ENCODE peak calls at places on chromosomes 16 and 17, in ten cellular contexts. C is amniotic stem cell; X is RWPE1; H is uterus; R is A172; F is endothelial cell; G is GF-D8; E is naive thymus-derived CD4-positive, alpha-beta T cell; A is AG09319; B is HT-29. O is an unnamed sample.

GRCh38 chr16:3223913-3224515 is 10.9 kb downstream of the ZNF200 start:
- DNase-seq in C (no peak), X (no peak), H (no peak), R (peak; percentile 18), F (no peak), G (no peak), E (no peak), A (no peak), B (no peak), O (no peak)

GRCh38 chr16:58658796-58659211 is 25.8 kb downstream of the SLC38A7 start:
- DNase-seq in C (no peak), X (no peak), H (no peak), R (no peak), F (no peak), G (peak; percentile 15), E (no peak), A (no peak), B (no peak), O (peak; percentile 38)

GRCh38 chr16:23182206-23182674 is 305 bp upstream of the SCNN1G start:
- DNase-seq in C (peak; percentile 2), X (peak; percentile 94), H (peak; percentile 39), R (peak; percentile 29), F (peak; percentile 86), G (peak; percentile 24), E (peak; percentile 45), A (peak; percentile 10), B (peak; percentile 90), O (peak; percentile 49)

GRCh38 chr16:18853694-18854093 is 52.3 kb upstream of the ARL6IP1 start:
- DNase-seq in C (no peak), X (no peak), H (no peak), R (no peak), F (no peak), G (no peak), E (no peak), A (peak; percentile 7), B (no peak), O (peak; percentile 49)

GRCh38 chr17:35254107-35254802 is 11.4 kb downstream of the SLFN5 start:
- DNase-seq in C (peak; percentile 93), X (peak; percentile 65), H (peak; percentile 84), R (peak; percentile 97), F (peak; percentile 18), G (no peak), E (no peak), A (peak; percentile 92), B (peak; percentile 89), O (peak; percentile 97)

GRCh38 chr17:57894848-57895247 is 45.0 kb upstream of the MRPS23 start:
- DNase-seq in C (no peak), X (no peak), H (no peak), R (no peak), F (no peak), G (no peak), E (no peak), A (no peak), B (no peak), O (no peak)

GRCh38 chr16:53745126-53745525 is 41.2 kb downstream of the FTO start:
- DNase-seq in C (no peak), X (peak; percentile 27), H (no peak), R (peak; percentile 11), F (no peak), G (no peak), E (no peak), A (no peak), B (no peak), O (peak; percentile 86)

GRCh38 chr16:17411263-17411662 is 59.5 kb downstream of the XYLT1 start:
- DNase-seq in C (no peak), X (no peak), H (no peak), R (no peak), F (no peak), G (no peak), E (no peak), A (no peak), B (no peak), O (no peak)

GRCh38 chr17:1011760-1012735 is 15.1 kb downstream of the TIMM22 start:
- DNase-seq in C (no peak), X (no peak), H (no peak), R (no peak), F (no peak), G (no peak), E (no peak), A (no peak), B (no peak), O (no peak)

GRCh38 chr16:11425140-11425539 is 79.9 kb downstream of the RMI2 start:
- DNase-seq in C (no peak), X (no peak), H (no peak), R (no peak), F (no peak), G (no peak), E (no peak), A (no peak), B (no peak), O (no peak)

GRCh38 chr17:17749025-17749772 is 67.9 kb downstream of the RAI1 start:
- DNase-seq in C (no peak), X (no peak), H (no peak), R (no peak), F (no peak), G (no peak), E (no peak), A (no peak), B (no peak), O (no peak)

GRCh38 chr17:19723967-19724366 is 7.6 kb upstream of the SLC47A2 start:
- DNase-seq in C (no peak), X (peak; percentile 89), H (no peak), R (no peak), F (no peak), G (no peak), E (no peak), A (no peak), B (no peak), O (no peak)

GRCh38 chr17:72587773-72588511 is 467.1 kb downstream of the SOX9 start:
- DNase-seq in C (no peak), X (peak; percentile 59), H (no peak), R (peak; percentile 56), F (no peak), G (peak; percentile 8), E (no peak), A (no peak), B (peak; percentile 62), O (no peak)

GRCh38 chr17:49996495-49997255 is 1.7 kb upstream of the DLX3 start:
- DNase-seq in C (no peak), X (peak; percentile 66), H (no peak), R (peak; percentile 23), F (peak; percentile 85), G (no peak), E (peak; percentile 35), A (no peak), B (peak; percentile 63), O (no peak)

GRCh38 chr17:1486802-1487695 is 5.4 kb downstream of the MYO1C start:
- DNase-seq in C (no peak), X (peak; percentile 78), H (peak; percentile 85), R (no peak), F (peak; percentile 31), G (no peak), E (peak; percentile 64), A (no peak), B (peak; percentile 83), O (peak; percentile 88)

GRCh38 chr16:75251280-75252048 is at the start of gene BCAR1:
- DNase-seq in C (peak; percentile 89), X (peak; percentile 89), H (peak; percentile 87), R (peak; percentile 70), F (peak; percentile 90), G (no peak), E (no peak), A (peak; percentile 78), B (peak; percentile 83), O (peak; percentile 92)

GRCh38 chr17:68176770-68177169 is 71.1 kb upstream of the AMZ2 start:
- DNase-seq in C (no peak), X (no peak), H (no peak), R (no peak), F (no peak), G (no peak), E (no peak), A (no peak), B (no peak), O (no peak)

O was measured in fibroblast of gingiva.